ENCODE peak calls at places on chromosomes 5 and 9, in five cellular contexts. Q, T, D, C and K are unnamed samples.

GRCh38 chr9:38386319-38386895 is 6.1 kb upstream of the ALDH1B1 start:
- DNase-seq in Q (no peak), T (no peak), D (no peak), C (no peak), K (no peak)

GRCh38 chr5:16492398-16493175 is 27.0 kb upstream of the ZNF622 start:
- DNase-seq in Q (no peak), T (peak), D (no peak), C (no peak), K (no peak)

GRCh38 chr9:109926321-109926959 is 146.4 kb downstream of the PALM2AKAP2 start:
- DNase-seq in Q (no peak), T (no peak), D (no peak), C (no peak), K (no peak)

GRCh38 chr5:55432549-55432948 is 102.2 kb downstream of the PLPP1 start:
- DNase-seq in Q (no peak), T (no peak), D (no peak), C (no peak), K (no peak)

GRCh38 chr5:55749387-55749786 is 11.5 kb downstream of the DDX4 start:
- DNase-seq in Q (no peak), T (no peak), D (no peak), C (no peak), K (no peak)

GRCh38 chr5:91556-92263 is at the start of gene PLEKHG4B:
- DNase-seq in Q (peak), T (no peak), D (no peak), C (peak), K (peak)

GRCh38 chr9:111474385-111474784 is 9.8 kb downstream of the ECPAS start:
- DNase-seq in Q (no peak), T (no peak), D (no peak), C (no peak), K (no peak)

GRCh38 chr5:176639981-176640380 is 7.3 kb upstream of the TSPAN17 start:
- DNase-seq in Q (no peak), T (no peak), D (no peak), C (no peak), K (peak)

GRCh38 chr5:109959652-109960051 is 269.9 kb downstream of the MAN2A1 start:
- DNase-seq in Q (no peak), T (no peak), D (peak), C (no peak), K (no peak)

GRCh38 chr9:79672236-79672635 is 100.5 kb downstream of the TLE4 start:
- DNase-seq in Q (no peak), T (no peak), D (no peak), C (no peak), K (no peak)

GRCh38 chr5:148808864-148809642 is 17.4 kb upstream of the ADRB2 start:
- DNase-seq in Q (no peak), T (no peak), D (peak), C (no peak), K (peak)

GRCh38 chr9:79611091-79611614 is 39.4 kb downstream of the TLE4 start:
- DNase-seq in Q (no peak), T (peak), D (peak), C (no peak), K (peak)

GRCh38 chr9:115106642-115107041 is 11.3 kb downstream of the TNC start:
- DNase-seq in Q (no peak), T (no peak), D (no peak), C (no peak), K (no peak)

GRCh38 chr5:77292026-77292757 is 81.7 kb downstream of the PDE8B start:
- DNase-seq in Q (no peak), T (no peak), D (no peak), C (no peak), K (no peak)

GRCh38 chr9:133537257-133537656 is 2.8 kb downstream of the ADAMTSL2 start:
- DNase-seq in Q (no peak), T (no peak), D (no peak), C (no peak), K (no peak)

GRCh38 chr5:68821056-68821455 is 272.8 kb upstream of the SLC30A5 start:
- DNase-seq in Q (no peak), T (no peak), D (no peak), C (no peak), K (no peak)

GRCh38 chr5:74374656-74375055 is 265.9 kb downstream of the ENC1 start:
- DNase-seq in Q (no peak), T (no peak), D (no peak), C (no peak), K (no peak)

DNA sequence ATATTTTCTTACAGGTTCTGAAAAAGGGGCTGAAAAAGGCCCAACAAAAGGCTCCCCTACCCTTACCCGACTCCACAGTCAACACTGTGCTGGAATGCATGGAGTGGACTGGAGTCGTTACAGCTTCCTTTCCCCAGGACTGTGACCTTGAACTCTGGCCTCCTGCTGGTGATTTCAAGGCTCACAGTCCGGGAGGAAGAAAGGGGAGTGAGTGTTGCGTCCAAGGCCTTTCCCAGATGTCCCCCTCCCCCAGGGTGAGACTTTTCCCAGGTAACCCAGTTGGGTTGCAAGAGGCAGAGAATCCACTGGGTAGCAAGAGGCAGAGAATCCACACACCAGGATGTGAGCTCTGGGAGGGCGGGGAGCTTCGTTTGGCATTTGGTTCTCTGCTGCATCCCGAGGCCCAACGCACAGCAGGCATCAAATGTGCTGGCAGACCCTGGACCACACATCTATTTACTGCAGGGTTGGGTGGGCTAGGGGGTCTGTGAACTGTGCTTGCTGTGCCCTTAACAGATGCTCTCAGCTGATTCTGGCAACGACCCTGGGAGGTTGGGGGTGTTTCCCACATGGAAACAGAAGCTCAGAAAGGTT is 37.5 kb downstream of the FABP6 start:
- DNase-seq in Q (peak), T (no peak), D (no peak), C (peak), K (peak)
- TF ChIP-seq CTCF in Q (peak), T (peak), D (peak), C (peak), K (no peak)

GRCh38 chr9:135820661-135821060 is 86.7 kb downstream of the CAMSAP1 start:
- DNase-seq in Q (no peak), T (no peak), D (no peak), C (no peak), K (no peak)

GRCh38 chr9:135821116-135821515 is 86.2 kb downstream of the CAMSAP1 start:
- DNase-seq in Q (no peak), T (no peak), D (no peak), C (peak), K (no peak)

GRCh38 chr9:135817951-135818717 is 89.2 kb downstream of the CAMSAP1 start:
- DNase-seq in Q (no peak), T (no peak), D (no peak), C (no peak), K (no peak)

GRCh38 chr9:135818718-135819475 is 88.4 kb downstream of the CAMSAP1 start:
- DNase-seq in Q (no peak), T (no peak), D (no peak), C (no peak), K (no peak)

DNA sequence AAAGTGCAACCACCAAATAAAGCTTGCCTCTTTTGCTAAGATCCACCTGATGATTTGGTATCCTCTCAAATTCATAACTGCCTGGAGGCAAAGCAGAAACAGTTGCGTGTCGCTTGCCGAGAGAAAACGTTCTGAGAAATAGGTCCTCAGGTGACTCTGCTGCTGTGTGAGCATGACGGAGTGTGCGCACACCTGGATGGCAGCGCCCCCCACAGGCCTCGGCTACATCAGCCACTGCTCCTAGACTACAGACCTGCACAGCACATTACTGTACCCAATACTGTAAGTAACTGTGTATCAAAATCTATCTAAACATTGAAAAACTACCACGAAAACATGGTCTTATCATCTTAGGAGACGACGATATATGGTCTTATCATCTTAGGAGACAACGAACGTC is 87.4 kb downstream of the CAMSAP1 start:
- DNase-seq in Q (peak), T (no peak), D (no peak), C (no peak), K (no peak)
- TF ChIP-seq CTCF in Q (peak), T (no peak), D (no peak), C (peak), K (no peak)

DNA sequence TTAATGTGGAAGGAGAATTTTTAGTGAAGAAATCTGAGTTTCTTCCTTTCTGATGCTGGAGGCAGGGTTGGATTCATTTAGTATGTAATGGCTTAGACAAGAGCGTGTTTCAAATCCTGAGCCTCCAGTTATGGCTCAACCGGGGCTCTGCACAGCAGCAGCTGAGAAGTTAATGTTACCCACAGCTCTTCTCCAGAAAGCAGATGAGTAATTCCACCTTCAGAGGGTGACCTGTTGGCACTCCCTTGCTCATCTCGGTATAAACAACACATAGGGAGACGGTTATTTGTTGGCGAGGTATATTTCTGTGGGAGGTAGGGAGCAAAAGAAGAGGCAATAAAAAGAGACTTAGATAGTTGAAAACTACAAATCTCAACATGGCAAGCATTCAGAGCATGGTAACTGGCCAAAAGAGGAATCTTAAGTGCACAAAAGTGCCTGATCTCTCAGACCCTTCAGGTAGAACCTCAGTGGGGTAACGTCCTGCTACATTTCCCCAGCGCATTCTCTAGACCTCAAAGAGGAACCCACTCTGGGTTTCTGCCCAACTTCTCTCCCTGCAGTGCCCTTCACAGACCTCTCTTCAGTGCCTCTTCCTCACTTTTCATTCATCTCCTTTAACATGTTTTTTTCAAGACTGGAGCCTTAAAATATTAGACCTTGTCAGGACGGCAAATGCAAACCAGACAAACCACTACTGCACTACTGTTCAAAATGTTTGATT is 417.5 kb upstream of the ADAMTSL1 start:
- DNase-seq in Q (no peak), T (no peak), D (no peak), C (no peak), K (no peak)
- TF ChIP-seq CTCF in Q (no peak), T (no peak), D (no peak), C (no peak), K (no peak)

GRCh38 chr9:130451509-130452388 is 7.0 kb downstream of the ASS1 start:
- DNase-seq in Q (peak), T (peak), D (peak), C (peak), K (peak)
- TF ChIP-seq CTCF in Q (peak), T (peak), D (peak), C (peak), K (peak)